ENCODE peak calls at places on chromosomes 2 and 18, in seven cellular contexts. P is neuronal stem cell, X is mesendoderm, Z is IMR-90, O is mesenchymal stem cell, H is trophoblast cell, L is H9. T is an unnamed sample.

GRCh38 chr2:188085421-188085820 is 206.3 kb upstream of the GULP1 start:
- DNase-seq in P (no peak), X (no peak), Z (no peak), O (no peak), H (no peak), L (no peak), T (no peak)

GRCh38 chr2:126885701-126886121 is 13.0 kb upstream of the TEX51 start:
- DNase-seq in P (no peak), X (no peak), Z (peak; percentile 28), O (no peak), H (no peak), L (peak; percentile 51), T (peak; percentile 57)

GRCh38 chr2:233061591-233062446 is 1.7 kb downstream of the INPP5D start:
- DNase-seq in P (no peak), X (peak; percentile 62), Z (peak; percentile 16), O (peak; percentile 60), H (no peak), L (peak; percentile 56), T (no peak)

GRCh38 chr18:8322486-8322885 is 286.8 kb upstream of the RAB12 start:
- DNase-seq in P (no peak), X (no peak), Z (no peak), O (no peak), H (no peak), L (no peak), T (no peak)

GRCh38 chr18:67001052-67001451 is 397.2 kb upstream of the CDH19 start:
- DNase-seq in P (no peak), X (no peak), Z (no peak), O (peak; percentile 36), H (no peak), L (no peak), T (no peak)

GRCh38 chr2:33529771-33530481 is 53.5 kb downstream of the RASGRP3 start:
- DNase-seq in P (no peak), X (peak; percentile 55), Z (peak; percentile 98), O (peak; percentile 99), H (peak; percentile 97), L (no peak), T (no peak)

GRCh38 chr2:72685666-72686065 is 140.2 kb downstream of the EXOC6B start:
- DNase-seq in P (no peak), X (no peak), Z (no peak), O (no peak), H (no peak), L (no peak), T (no peak)

GRCh38 chr18:73733376-73733775 is 414.3 kb downstream of the FBXO15 start:
- DNase-seq in P (no peak), X (no peak), Z (peak; percentile 18), O (no peak), H (no peak), L (no peak), T (no peak)

GRCh38 chr2:181157326-181157725 is 176.9 kb downstream of the UBE2E3 start:
- DNase-seq in P (no peak), X (no peak), Z (peak; percentile 9), O (peak; percentile 18), H (no peak), L (no peak), T (no peak)

GRCh38 chr2:26568076-26568890 is 72.9 kb downstream of the CIB4 start:
- DNase-seq in P (no peak), X (no peak), Z (no peak), O (no peak), H (peak; percentile 91), L (no peak), T (no peak)

GRCh38 chr2:171307560-171307959 is 126.2 kb downstream of the METTL8 start:
- DNase-seq in P (no peak), X (no peak), Z (no peak), O (no peak), H (no peak), L (no peak), T (no peak)

GRCh38 chr2:45024600-45025291 is 15.5 kb upstream of the SIX2 start:
- DNase-seq in P (no peak), X (peak; percentile 73), Z (peak; percentile 53), O (peak; percentile 61), H (no peak), L (no peak), T (no peak)

GRCh38 chr2:216991563-216991962 is 131.7 kb upstream of the TNP1 start:
- DNase-seq in P (no peak), X (no peak), Z (peak; percentile 25), O (peak; percentile 74), H (no peak), L (no peak), T (no peak)

GRCh38 chr18:63216911-63217311 is 102.7 kb downstream of the BCL2 start:
- DNase-seq in P (no peak), X (no peak), Z (no peak), O (peak; percentile 16), H (no peak), L (no peak), T (no peak)

GRCh38 chr2:49973917-49974368 is 819.6 kb upstream of the FSHR start:
- DNase-seq in P (peak; percentile 57), X (peak; percentile 87), Z (no peak), O (peak; percentile 1), H (no peak), L (peak; percentile 83), T (peak; percentile 76)

GRCh38 chr2:24115057-24115456 is 8.1 kb downstream of the PFN4 start:
- DNase-seq in P (no peak), X (peak; percentile 40), Z (peak; percentile 59), O (no peak), H (no peak), L (no peak), T (no peak)

GRCh38 chr18:62957885-62958472 is 242.6 kb downstream of the PHLPP1 start:
- DNase-seq in P (peak; percentile 29), X (peak; percentile 72), Z (peak; percentile 14), O (peak; percentile 56), H (peak; percentile 51), L (peak; percentile 71), T (peak; percentile 15)

GRCh38 chr2:162072181-162072702 is 1.8 kb downstream of the DPP4 start:
- DNase-seq in P (no peak), X (no peak), Z (peak; percentile 90), O (peak; percentile 87), H (peak; percentile 60), L (no peak), T (no peak)

GRCh38 chr2:240914645-240915525 is 8.7 kb downstream of the CROCC2 start:
- DNase-seq in P (no peak), X (no peak), Z (no peak), O (no peak), H (no peak), L (no peak), T (no peak)

GRCh38 chr2:199861116-199861774 is 10.3 kb upstream of the FTCDNL1 start:
- DNase-seq in P (no peak), X (peak; percentile 25), Z (peak; percentile 38), O (peak; percentile 24), H (no peak), L (no peak), T (no peak)

GRCh38 chr2:212926948-212927347 is 224.5 kb downstream of the IKZF2 start:
- DNase-seq in P (no peak), X (no peak), Z (no peak), O (no peak), H (no peak), L (no peak), T (no peak)

GRCh38 chr2:17470855-17471641 is 47.2 kb downstream of the RAD51AP2 start:
- DNase-seq in P (peak; percentile 6), X (peak; percentile 84), Z (peak; percentile 40), O (peak; percentile 54), H (no peak), L (peak; percentile 60), T (no peak)

GRCh38 chr18:73739098-73739497 is 408.5 kb downstream of the FBXO15 start:
- DNase-seq in P (no peak), X (no peak), Z (no peak), O (no peak), H (no peak), L (no peak), T (no peak)

GRCh38 chr2:172864182-172864581 is 128.5 kb downstream of the RAPGEF4 start:
- DNase-seq in P (peak; percentile 56), X (peak; percentile 72), Z (peak; percentile 51), O (peak; percentile 42), H (peak; percentile 52), L (peak; percentile 74), T (peak; percentile 88)

GRCh38 chr18:71249791-71250190 is 960.9 kb downstream of the SOCS6 start:
- DNase-seq in P (no peak), X (no peak), Z (no peak), O (no peak), H (no peak), L (no peak), T (no peak)
- H2BK5ac ChIP-seq in P (no peak overlapping the region), X (no peak overlapping the region), Z (no peak overlapping the region), O (no peak overlapping the region), H (no peak overlapping the region), L (no peak overlapping the region), T (no peak overlapping the region)

DNA sequence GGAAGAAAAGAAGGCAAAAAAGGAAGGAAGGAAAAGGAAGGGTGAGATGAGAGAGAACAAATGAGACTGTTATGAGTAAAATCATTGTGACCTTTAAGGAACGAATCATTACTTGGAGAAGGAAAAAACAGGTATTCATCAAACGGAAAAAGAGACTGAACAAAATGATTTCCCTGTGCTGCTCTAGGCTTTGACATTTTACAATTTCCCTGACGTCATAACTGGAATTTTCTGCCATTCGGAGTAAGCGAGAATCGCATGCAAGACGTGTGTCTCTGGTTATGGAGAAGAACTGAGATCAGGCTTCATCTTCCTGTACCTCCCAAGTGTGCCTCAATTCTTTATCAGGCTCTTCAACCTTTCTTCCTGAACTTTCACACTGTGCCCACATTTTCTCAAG is 534.7 kb upstream of the KLHL29 start:
- DNase-seq in P (no peak), X (no peak), Z (no peak), O (no peak), H (no peak), L (no peak), T (no peak)
- H2BK5ac ChIP-seq in P (no peak overlapping the region), X (no peak overlapping the region), Z (no peak overlapping the region), O (no peak overlapping the region), H (no peak overlapping the region), L (no peak overlapping the region), T (no peak overlapping the region)

GRCh38 chr18:2654828-2655152 is 736 bp upstream of the SMCHD1 start:
- DNase-seq in P (no peak), X (peak; percentile 13), Z (peak; percentile 7), O (no peak), H (no peak), L (no peak), T (no peak)

GRCh38 chr18:2657043-2657512 is 1.6 kb downstream of the SMCHD1 start:
- DNase-seq in P (no peak), X (no peak), Z (no peak), O (no peak), H (no peak), L (no peak), T (no peak)

GRCh38 chr18:2656237-2657042 is 914 bp downstream of the SMCHD1 start:
- DNase-seq in P (no peak), X (peak; percentile 74), Z (peak; percentile 31), O (peak; percentile 59), H (peak; percentile 36), L (peak; percentile 41), T (no peak)

GRCh38 chr18:2655153-2655953 is at the start of gene SMCHD1:
- DNase-seq in P (peak; percentile 83), X (peak; percentile 86), Z (peak; percentile 78), O (peak; percentile 83), H (peak; percentile 79), L (peak; percentile 78), T (peak; percentile 87)

GRCh38 chr18:2655954-2656236 is 369 bp downstream of the SMCHD1 start:
- DNase-seq in P (no peak), X (peak; percentile 75), Z (no peak), O (no peak), H (no peak), L (no peak), T (no peak)
- H2BK5ac ChIP-seq in P (peak overlapping the region; percentile 94), X (no peak overlapping the region), Z (peak overlapping the region; percentile 96), O (peak overlapping the region; percentile 88), H (peak overlapping the region; percentile 44), L (no peak overlapping the region), T (no peak overlapping the region)

GRCh38 chr18:7071600-7071999 is 46.0 kb downstream of the LAMA1 start:
- DNase-seq in P (no peak), X (no peak), Z (no peak), O (no peak), H (no peak), L (no peak), T (no peak)
- H2BK5ac ChIP-seq in P (no peak overlapping the region), X (no peak overlapping the region), Z (no peak overlapping the region), O (no peak overlapping the region), H (no peak overlapping the region), L (no peak overlapping the region), T (no peak overlapping the region)